ENCODE peak calls at places on chromosomes 7 and 10, in five cellular contexts. P, V, I, Z and T are unnamed samples.

GRCh38 chr10:122189185-122189584 is 81.9 kb upstream of the BTBD16 start:
- DNase-seq in P (no peak), V (no peak), I (no peak), Z (no peak), T (no peak)

GRCh38 chr10:91758303-91759146 is 39.7 kb upstream of the TNKS2 start:
- DNase-seq in P (no peak), V (no peak), I (no peak), Z (no peak), T (no peak)

GRCh38 chr10:53839437-53840039 is 961.5 kb downstream of the PCDH15 start:
- DNase-seq in P (no peak), V (no peak), I (no peak), Z (no peak), T (no peak)

GRCh38 chr10:131653550-131654470 is 247.0 kb upstream of the PPP2R2D start:
- DNase-seq in P (no peak), V (no peak), I (no peak), Z (no peak), T (no peak)

GRCh38 chr10:127999801-128000200 is 92.9 kb downstream of the PTPRE start:
- DNase-seq in P (no peak), V (no peak), I (no peak), Z (no peak), T (no peak)

GRCh38 chr10:96368971-96369370 is 10.2 kb upstream of the OPALIN start:
- DNase-seq in P (no peak), V (no peak), I (no peak), Z (no peak), T (no peak)

GRCh38 chr10:124378271-124378670 is 40.5 kb downstream of the OAT start:
- DNase-seq in P (no peak), V (no peak), I (no peak), Z (no peak), T (no peak)

GRCh38 chr7:159142730-159143129 is 1.9 kb downstream of the VIPR2 start:
- DNase-seq in P (no peak), V (no peak), I (no peak), Z (peak), T (no peak)

GRCh38 chr7:140646931-140647647 is 6.5 kb upstream of the DENND2A start:
- DNase-seq in P (no peak), V (peak), I (no peak), Z (no peak), T (peak)

GRCh38 chr10:11831520-11831951 is 8.4 kb downstream of the PROSER2 start:
- DNase-seq in P (no peak), V (no peak), I (no peak), Z (no peak), T (no peak)

GRCh38 chr10:91798736-91799579 is 732 bp downstream of the TNKS2 start:
- DNase-seq in P (no peak), V (no peak), I (no peak), Z (no peak), T (no peak)

GRCh38 chr10:110912374-110912773 is 6.6 kb downstream of the BBIP1 start:
- DNase-seq in P (no peak), V (no peak), I (no peak), Z (no peak), T (no peak)

GRCh38 chr10:11225935-11226334 is 208.3 kb downstream of the CELF2 start:
- DNase-seq in P (no peak), V (peak), I (peak), Z (peak), T (no peak)